ENCODE peak calls at places on chromosomes 12 and 14, in seven cellular contexts. One of them, this sample, is unnamed.

GRCh38 chr12:79168687-79169086 is 304.1 kb downstream of the SYT1 start:
- DNase-seq in AG09309: no peak
- DNase-seq in CD8-positive, alpha-beta T cell: no peak
- DNase-seq in Peyer's patch: no peak
- DNase-seq in choroid plexus epithelial cell: no peak
- DNase-seq in tibial nerve: no peak
- DNase-seq in kidney: no peak
- DNase-seq in this sample: no peak

GRCh38 chr12:64724201-64724745 is 34.9 kb downstream of the GNS start:
- DNase-seq in Peyer's patch: no peak
- DNase-seq in tibial nerve: no peak
- DNase-seq in AG09309: no peak
- DNase-seq in choroid plexus epithelial cell: peak; percentile 38
- DNase-seq in kidney: no peak
- DNase-seq in CD8-positive, alpha-beta T cell: no peak
- DNase-seq in this sample: no peak

GRCh38 chr12:97394657-97395056 is 67.9 kb upstream of the RMST start:
- DNase-seq in kidney: no peak
- DNase-seq in AG09309: no peak
- DNase-seq in tibial nerve: no peak
- DNase-seq in choroid plexus epithelial cell: no peak
- DNase-seq in Peyer's patch: no peak
- DNase-seq in CD8-positive, alpha-beta T cell: no peak
- DNase-seq in this sample: no peak

GRCh38 chr12:120955232-120955631 is 23.1 kb upstream of the HNF1A start:
- DNase-seq in tibial nerve: no peak
- DNase-seq in choroid plexus epithelial cell: no peak
- DNase-seq in Peyer's patch: no peak
- DNase-seq in CD8-positive, alpha-beta T cell: no peak
- DNase-seq in AG09309: no peak
- DNase-seq in kidney: no peak
- DNase-seq in this sample: no peak

GRCh38 chr12:116213885-116214527 is 63.5 kb downstream of the MED13L start:
- DNase-seq in choroid plexus epithelial cell: peak; percentile 14
- DNase-seq in Peyer's patch: no peak
- DNase-seq in AG09309: no peak
- DNase-seq in kidney: no peak
- DNase-seq in tibial nerve: no peak
- DNase-seq in CD8-positive, alpha-beta T cell: no peak
- DNase-seq in this sample: no peak

GRCh38 chr14:59297070-59297766 is 108.8 kb downstream of the DAAM1 start:
- DNase-seq in choroid plexus epithelial cell: no peak
- DNase-seq in AG09309: no peak
- DNase-seq in CD8-positive, alpha-beta T cell: no peak
- DNase-seq in Peyer's patch: no peak
- DNase-seq in kidney: no peak
- DNase-seq in tibial nerve: no peak
- DNase-seq in this sample: peak; percentile 45

GRCh38 chr14:76125506-76125905 is 26.2 kb upstream of the GPATCH2L start:
- DNase-seq in AG09309: no peak
- DNase-seq in kidney: no peak
- DNase-seq in Peyer's patch: no peak
- DNase-seq in CD8-positive, alpha-beta T cell: no peak
- DNase-seq in choroid plexus epithelial cell: no peak
- DNase-seq in tibial nerve: no peak
- DNase-seq in this sample: no peak

GRCh38 chr12:119659289-119659897 is 8.5 kb upstream of the PRKAB1 start:
- DNase-seq in Peyer's patch: no peak
- DNase-seq in CD8-positive, alpha-beta T cell: no peak
- DNase-seq in AG09309: no peak
- DNase-seq in kidney: no peak
- DNase-seq in choroid plexus epithelial cell: peak; percentile 48
- DNase-seq in tibial nerve: no peak
- DNase-seq in this sample: peak; percentile 57

GRCh38 chr12:43317156-43317555 is 234.8 kb downstream of the ADAMTS20 start:
- DNase-seq in Peyer's patch: no peak
- DNase-seq in tibial nerve: no peak
- DNase-seq in kidney: no peak
- DNase-seq in choroid plexus epithelial cell: no peak
- DNase-seq in CD8-positive, alpha-beta T cell: no peak
- DNase-seq in AG09309: no peak
- DNase-seq in this sample: no peak

GRCh38 chr14:102962111-102962627 is 39.7 kb downstream of the AMN start:
- DNase-seq in Peyer's patch: no peak
- DNase-seq in CD8-positive, alpha-beta T cell: no peak
- DNase-seq in kidney: no peak
- DNase-seq in tibial nerve: no peak
- DNase-seq in AG09309: no peak
- DNase-seq in choroid plexus epithelial cell: no peak
- DNase-seq in this sample: no peak

GRCh38 chr14:24695265-24696241 is 61.6 kb upstream of the GZMB start:
- DNase-seq in tibial nerve: no peak
- DNase-seq in choroid plexus epithelial cell: no peak
- DNase-seq in AG09309: no peak
- DNase-seq in Peyer's patch: no peak
- DNase-seq in kidney: no peak
- DNase-seq in CD8-positive, alpha-beta T cell: no peak
- DNase-seq in this sample: no peak

GRCh38 chr14:65098586-65098985 is 3.7 kb downstream of the MAX start:
- DNase-seq in tibial nerve: no peak
- DNase-seq in AG09309: no peak
- DNase-seq in choroid plexus epithelial cell: peak; percentile 69
- DNase-seq in kidney: no peak
- DNase-seq in CD8-positive, alpha-beta T cell: no peak
- DNase-seq in Peyer's patch: no peak
- DNase-seq in this sample: peak; percentile 68

GRCh38 chr14:96001866-96002510 is 37.2 kb upstream of the C14orf132 start:
- DNase-seq in CD8-positive, alpha-beta T cell: no peak
- DNase-seq in tibial nerve: no peak
- DNase-seq in Peyer's patch: no peak
- DNase-seq in kidney: no peak
- DNase-seq in AG09309: no peak
- DNase-seq in choroid plexus epithelial cell: peak; percentile 20
- DNase-seq in this sample: no peak

GRCh38 chr12:6608592-6609311 is 1.6 kb upstream of the CHD4 start:
- DNase-seq in AG09309: no peak
- DNase-seq in Peyer's patch: no peak
- DNase-seq in CD8-positive, alpha-beta T cell: no peak
- DNase-seq in tibial nerve: no peak
- DNase-seq in choroid plexus epithelial cell: no peak
- DNase-seq in kidney: peak; percentile 82
- DNase-seq in this sample: no peak

GRCh38 chr12:96448287-96448686 is 41.1 kb upstream of the CFAP54 start:
- DNase-seq in CD8-positive, alpha-beta T cell: no peak
- DNase-seq in Peyer's patch: no peak
- DNase-seq in kidney: no peak
- DNase-seq in tibial nerve: no peak
- DNase-seq in AG09309: no peak
- DNase-seq in choroid plexus epithelial cell: peak; percentile 64
- DNase-seq in this sample: no peak

GRCh38 chr12:31647106-31647505 is 12.4 kb upstream of the ETFBKMT start:
- DNase-seq in kidney: no peak
- DNase-seq in tibial nerve: no peak
- DNase-seq in choroid plexus epithelial cell: no peak
- DNase-seq in Peyer's patch: no peak
- DNase-seq in CD8-positive, alpha-beta T cell: no peak
- DNase-seq in AG09309: no peak
- DNase-seq in this sample: no peak

GRCh38 chr12:15910864-15911696 is at the start of gene DERA:
- DNase-seq in CD8-positive, alpha-beta T cell: peak; percentile 2
- DNase-seq in AG09309: no peak
- DNase-seq in tibial nerve: peak; percentile 52
- DNase-seq in choroid plexus epithelial cell: peak; percentile 71
- DNase-seq in kidney: peak; percentile 93
- DNase-seq in Peyer's patch: peak; percentile 93
- DNase-seq in this sample: no peak

GRCh38 chr12:15910468-15910863 is 666 bp upstream of the DERA start:
- DNase-seq in AG09309: no peak
- DNase-seq in CD8-positive, alpha-beta T cell: no peak
- DNase-seq in Peyer's patch: no peak
- DNase-seq in kidney: no peak
- DNase-seq in choroid plexus epithelial cell: no peak
- DNase-seq in tibial nerve: no peak
- DNase-seq in this sample: no peak
- H3K4me3 ChIP-seq in AG09309: no peak overlapping the region
- H3K4me3 ChIP-seq in CD8-positive, alpha-beta T cell: peak overlapping the region; percentile 57
- H3K4me3 ChIP-seq in Peyer's patch: peak overlapping the region; percentile 82
- H3K4me3 ChIP-seq in kidney: no peak overlapping the region
- H3K4me3 ChIP-seq in choroid plexus epithelial cell: no peak overlapping the region
- H3K4me3 ChIP-seq in tibial nerve: peak overlapping the region; percentile 71
- H3K4me3 ChIP-seq in this sample: peak overlapping the region; percentile 57

GRCh38 chr12:51320695-51321320 is 3.2 kb downstream of the BIN2 start:
- DNase-seq in AG09309: peak; percentile 21
- DNase-seq in Peyer's patch: no peak
- DNase-seq in choroid plexus epithelial cell: peak; percentile 31
- DNase-seq in CD8-positive, alpha-beta T cell: no peak
- DNase-seq in kidney: no peak
- DNase-seq in tibial nerve: no peak
- DNase-seq in this sample: peak; percentile 92
- H3K4me3 ChIP-seq in AG09309: no peak overlapping the region
- H3K4me3 ChIP-seq in Peyer's patch: no peak overlapping the region
- H3K4me3 ChIP-seq in choroid plexus epithelial cell: no peak overlapping the region
- H3K4me3 ChIP-seq in CD8-positive, alpha-beta T cell: peak overlapping the region; percentile 57
- H3K4me3 ChIP-seq in kidney: no peak overlapping the region
- H3K4me3 ChIP-seq in tibial nerve: no peak overlapping the region
- H3K4me3 ChIP-seq in this sample: peak overlapping the region; percentile 26

DNA sequence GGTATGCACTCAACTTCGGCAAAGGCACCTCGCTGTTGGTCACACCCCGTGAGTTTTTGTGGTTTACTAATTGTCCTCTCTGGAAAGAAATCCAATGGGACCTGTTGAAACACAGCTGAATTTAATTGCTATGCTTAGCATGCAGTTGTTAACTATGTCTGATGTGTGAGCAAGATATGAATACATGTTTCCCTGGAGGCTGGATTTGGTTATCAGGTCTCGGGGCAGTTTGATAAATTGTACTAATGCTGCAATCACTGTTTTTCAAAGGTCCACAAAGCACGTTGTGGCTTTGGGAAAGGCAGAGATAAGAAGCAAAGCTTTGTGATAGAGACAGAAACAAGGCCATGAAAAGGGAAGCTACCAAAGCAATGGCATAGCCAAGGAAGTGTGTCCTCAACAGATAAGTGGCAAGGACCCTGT is 91.3 kb downstream of the DAD1 start:
- DNase-seq in Peyer's patch: no peak
- DNase-seq in AG09309: no peak
- DNase-seq in choroid plexus epithelial cell: no peak
- DNase-seq in tibial nerve: no peak
- DNase-seq in CD8-positive, alpha-beta T cell: no peak
- DNase-seq in kidney: no peak
- DNase-seq in this sample: no peak
- H3K4me3 ChIP-seq in Peyer's patch: peak overlapping the region; percentile 3
- H3K4me3 ChIP-seq in AG09309: no peak overlapping the region
- H3K4me3 ChIP-seq in choroid plexus epithelial cell: no peak overlapping the region
- H3K4me3 ChIP-seq in tibial nerve: no peak overlapping the region
- H3K4me3 ChIP-seq in CD8-positive, alpha-beta T cell: peak overlapping the region; percentile 54
- H3K4me3 ChIP-seq in kidney: no peak overlapping the region
- H3K4me3 ChIP-seq in this sample: no peak overlapping the region

GRCh38 chr14:51094901-51095853 is at the start of gene TRIM9:
- DNase-seq in kidney: peak; percentile 97
- DNase-seq in choroid plexus epithelial cell: peak; percentile 99
- DNase-seq in tibial nerve: peak; percentile 71
- DNase-seq in CD8-positive, alpha-beta T cell: peak; percentile 77
- DNase-seq in AG09309: peak; percentile 86
- DNase-seq in Peyer's patch: peak; percentile 90
- DNase-seq in this sample: peak; percentile 95
- H3K4me3 ChIP-seq in kidney: peak within 1 kb of the TSS; percentile 60
- H3K4me3 ChIP-seq in choroid plexus epithelial cell: peak within 1 kb of the TSS; percentile 66
- H3K4me3 ChIP-seq in tibial nerve: peak within 1 kb of the TSS; percentile 46
- H3K4me3 ChIP-seq in CD8-positive, alpha-beta T cell: peak within 1 kb of the TSS; percentile 72
- H3K4me3 ChIP-seq in AG09309: peak within 1 kb of the TSS; percentile 53
- H3K4me3 ChIP-seq in Peyer's patch: peak within 1 kb of the TSS; percentile 60
- H3K4me3 ChIP-seq in this sample: peak within 1 kb of the TSS; percentile 71

DNA sequence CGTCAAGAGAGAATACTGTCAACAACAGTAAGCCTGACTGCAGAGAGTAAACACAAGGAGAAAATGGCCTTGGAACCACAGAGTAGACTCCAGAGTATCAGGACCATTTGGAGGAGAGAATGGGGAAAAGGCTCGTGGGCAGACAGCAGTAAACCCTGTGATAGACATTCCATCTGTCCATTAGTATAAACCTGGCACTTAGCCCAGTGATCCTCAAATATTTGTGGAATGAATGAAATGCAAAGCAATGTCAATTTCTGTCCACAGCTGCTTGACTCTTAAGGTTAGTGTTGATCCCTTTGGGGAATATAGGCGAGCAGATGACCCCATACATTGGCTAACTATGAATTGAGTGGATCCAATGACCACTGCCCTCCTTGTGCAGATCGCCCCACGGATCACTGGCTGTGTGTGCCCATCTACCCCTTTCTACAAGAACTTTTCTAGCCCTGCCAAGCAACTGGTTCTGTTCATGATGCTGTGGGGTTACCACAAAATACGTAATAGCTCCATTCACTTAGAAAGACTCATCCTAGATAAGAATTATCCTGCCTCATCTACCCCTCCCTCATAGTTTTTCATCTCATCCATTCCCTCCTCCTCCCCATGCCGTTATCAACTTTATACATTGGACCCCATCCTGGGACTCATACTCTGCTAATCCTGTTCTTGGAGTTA is 846.8 kb downstream of the NRXN3 start:
- DNase-seq in kidney: no peak
- DNase-seq in CD8-positive, alpha-beta T cell: no peak
- DNase-seq in choroid plexus epithelial cell: peak; percentile 95
- DNase-seq in AG09309: peak; percentile 62
- DNase-seq in tibial nerve: no peak
- DNase-seq in Peyer's patch: no peak
- DNase-seq in this sample: no peak
- H3K4me3 ChIP-seq in kidney: no peak overlapping the region
- H3K4me3 ChIP-seq in CD8-positive, alpha-beta T cell: no peak overlapping the region
- H3K4me3 ChIP-seq in choroid plexus epithelial cell: no peak overlapping the region
- H3K4me3 ChIP-seq in AG09309: no peak overlapping the region
- H3K4me3 ChIP-seq in tibial nerve: no peak overlapping the region
- H3K4me3 ChIP-seq in Peyer's patch: no peak overlapping the region
- H3K4me3 ChIP-seq in this sample: no peak overlapping the region

DNA sequence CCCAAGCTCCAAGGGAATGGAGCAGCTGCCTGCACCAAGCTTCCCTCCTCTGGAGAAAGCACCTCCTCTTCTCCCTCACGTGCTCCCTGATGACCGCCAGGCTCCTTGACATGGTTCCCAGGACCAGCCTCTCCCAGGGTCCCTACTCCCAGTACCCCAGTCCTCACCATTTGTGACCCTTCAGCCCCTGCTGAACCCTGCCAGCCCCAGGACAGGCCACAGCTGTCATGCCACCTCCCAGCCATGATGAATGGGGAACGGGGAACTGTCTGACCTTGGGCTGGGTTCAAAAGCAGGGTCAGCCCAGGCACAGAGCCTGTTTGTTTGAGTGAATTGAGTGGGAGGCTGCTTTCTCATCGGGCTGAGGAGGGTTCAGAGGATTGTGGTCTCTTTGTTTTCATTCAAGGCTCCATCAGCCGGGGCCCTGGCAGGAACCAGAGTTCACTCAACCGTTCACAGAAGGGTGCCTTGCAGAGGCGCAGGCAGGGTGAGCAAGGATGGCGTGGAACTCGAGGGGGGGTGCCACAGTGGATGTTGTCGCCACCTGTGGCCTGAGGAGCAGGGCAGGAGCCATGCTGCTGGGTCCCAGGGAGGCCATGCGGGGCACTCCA is 344.5 kb upstream of the SFSWAP start:
- DNase-seq in kidney: no peak
- DNase-seq in tibial nerve: no peak
- DNase-seq in CD8-positive, alpha-beta T cell: no peak
- DNase-seq in Peyer's patch: no peak
- DNase-seq in choroid plexus epithelial cell: no peak
- DNase-seq in AG09309: no peak
- DNase-seq in this sample: no peak
- H3K4me3 ChIP-seq in kidney: no peak overlapping the region
- H3K4me3 ChIP-seq in tibial nerve: no peak overlapping the region
- H3K4me3 ChIP-seq in CD8-positive, alpha-beta T cell: no peak overlapping the region
- H3K4me3 ChIP-seq in Peyer's patch: no peak overlapping the region
- H3K4me3 ChIP-seq in choroid plexus epithelial cell: no peak overlapping the region
- H3K4me3 ChIP-seq in AG09309: no peak overlapping the region
- H3K4me3 ChIP-seq in this sample: no peak overlapping the region